ENCODE peak calls at places on chromosomes 1 and 21, in six cellular contexts. One of them, this sample, is unnamed.

GRCh38 chr1:64042331-64043100 is 160.9 kb upstream of the UBE2U start:
- ATAC-seq in GM12878: no peak
- ATAC-seq in HCT116: no peak
- ATAC-seq in upper lobe of left lung: peak
- ATAC-seq in K562: no peak
- ATAC-seq in HepG2: no peak
- ATAC-seq in this sample: peak

GRCh38 chr1:244952940-244953339 is 88.6 kb upstream of the HNRNPU start:
- ATAC-seq in HepG2: peak
- ATAC-seq in upper lobe of left lung: no peak
- ATAC-seq in GM12878: peak
- ATAC-seq in K562: peak
- ATAC-seq in HCT116: no peak
- ATAC-seq in this sample: no peak

GRCh38 chr21:38839683-38840286 is 34.1 kb downstream of the ETS2 start:
- ATAC-seq in GM12878: no peak
- ATAC-seq in HCT116: no peak
- ATAC-seq in HepG2: no peak
- ATAC-seq in upper lobe of left lung: no peak
- ATAC-seq in K562: peak
- ATAC-seq in this sample: no peak

GRCh38 chr1:182699673-182700350 is 15.4 kb upstream of the RGS8 start:
- ATAC-seq in HCT116: no peak
- ATAC-seq in upper lobe of left lung: no peak
- ATAC-seq in GM12878: no peak
- ATAC-seq in K562: peak
- ATAC-seq in HepG2: no peak
- ATAC-seq in this sample: peak

GRCh38 chr1:202567747-202568146 is 142.5 kb downstream of the SYT2 start:
- ATAC-seq in K562: no peak
- ATAC-seq in upper lobe of left lung: no peak
- ATAC-seq in GM12878: no peak
- ATAC-seq in HCT116: peak
- ATAC-seq in HepG2: no peak
- ATAC-seq in this sample: no peak

GRCh38 chr1:245942861-245943260 is 564.2 kb downstream of the SMYD3 start:
- ATAC-seq in HepG2: no peak
- ATAC-seq in upper lobe of left lung: no peak
- ATAC-seq in K562: no peak
- ATAC-seq in HCT116: no peak
- ATAC-seq in GM12878: peak
- ATAC-seq in this sample: no peak

GRCh38 chr1:182113879-182114626 is 52.5 kb upstream of the ZNF648 start:
- ATAC-seq in GM12878: no peak
- ATAC-seq in HCT116: no peak
- ATAC-seq in HepG2: peak
- ATAC-seq in upper lobe of left lung: no peak
- ATAC-seq in K562: peak
- ATAC-seq in this sample: peak

GRCh38 chr1:47875831-47876586 is 121.2 kb downstream of the TRABD2B start:
- ATAC-seq in HepG2: peak
- ATAC-seq in upper lobe of left lung: peak
- ATAC-seq in K562: no peak
- ATAC-seq in HCT116: no peak
- ATAC-seq in GM12878: peak
- ATAC-seq in this sample: peak

GRCh38 chr1:42430751-42431150 is 25.1 kb downstream of the ZMYND12 start:
- ATAC-seq in GM12878: peak
- ATAC-seq in HCT116: no peak
- ATAC-seq in upper lobe of left lung: no peak
- ATAC-seq in HepG2: no peak
- ATAC-seq in K562: no peak
- ATAC-seq in this sample: no peak

GRCh38 chr1:43549921-43550597 is 19.4 kb downstream of the PTPRF start:
- ATAC-seq in HCT116: peak
- ATAC-seq in K562: peak
- ATAC-seq in upper lobe of left lung: peak
- ATAC-seq in HepG2: no peak
- ATAC-seq in GM12878: peak
- ATAC-seq in this sample: peak

GRCh38 chr1:33169290-33170055 is 12.4 kb downstream of the TRIM62 start:
- ATAC-seq in upper lobe of left lung: no peak
- ATAC-seq in HepG2: no peak
- ATAC-seq in HCT116: no peak
- ATAC-seq in GM12878: no peak
- ATAC-seq in K562: no peak
- ATAC-seq in this sample: no peak

GRCh38 chr1:227574926-227575325 is 11.6 kb downstream of the ZNF678 start:
- ATAC-seq in K562: no peak
- ATAC-seq in GM12878: no peak
- ATAC-seq in HCT116: no peak
- ATAC-seq in HepG2: no peak
- ATAC-seq in upper lobe of left lung: no peak
- ATAC-seq in this sample: no peak

GRCh38 chr1:202200112-202200548 is 6.5 kb downstream of the LGR6 start:
- ATAC-seq in K562: no peak
- ATAC-seq in upper lobe of left lung: no peak
- ATAC-seq in HepG2: no peak
- ATAC-seq in HCT116: peak
- ATAC-seq in GM12878: no peak
- ATAC-seq in this sample: no peak

GRCh38 chr1:18932387-18932786 is 24.1 kb downstream of the IFFO2 start:
- ATAC-seq in GM12878: no peak
- ATAC-seq in K562: no peak
- ATAC-seq in HCT116: peak
- ATAC-seq in HepG2: no peak
- ATAC-seq in upper lobe of left lung: peak
- ATAC-seq in this sample: no peak

GRCh38 chr1:172726740-172727139 is 67.8 kb downstream of the FASLG start:
- ATAC-seq in GM12878: no peak
- ATAC-seq in upper lobe of left lung: peak
- ATAC-seq in HCT116: no peak
- ATAC-seq in K562: no peak
- ATAC-seq in HepG2: peak
- ATAC-seq in this sample: no peak

GRCh38 chr1:43573066-43573799 is 42.5 kb downstream of the PTPRF start:
- ATAC-seq in HCT116: no peak
- ATAC-seq in K562: no peak
- ATAC-seq in GM12878: no peak
- ATAC-seq in upper lobe of left lung: no peak
- ATAC-seq in HepG2: no peak
- ATAC-seq in this sample: peak

GRCh38 chr21:42069327-42069726 is 1.8 kb upstream of the UMODL1 start:
- ATAC-seq in upper lobe of left lung: no peak
- ATAC-seq in GM12878: no peak
- ATAC-seq in K562: no peak
- ATAC-seq in HepG2: no peak
- ATAC-seq in HCT116: no peak
- ATAC-seq in this sample: no peak

GRCh38 chr1:243470492-243470891 is 214.7 kb downstream of the SDCCAG8 start:
- ATAC-seq in HCT116: no peak
- ATAC-seq in upper lobe of left lung: no peak
- ATAC-seq in GM12878: no peak
- ATAC-seq in HepG2: no peak
- ATAC-seq in K562: no peak
- ATAC-seq in this sample: no peak

GRCh38 chr1:58931024-58931423 is 147.2 kb upstream of the JUN start:
- ATAC-seq in HepG2: no peak
- ATAC-seq in upper lobe of left lung: no peak
- ATAC-seq in GM12878: no peak
- ATAC-seq in K562: no peak
- ATAC-seq in HCT116: no peak
- ATAC-seq in this sample: no peak

GRCh38 chr1:156496211-156496761 is 4.3 kb downstream of the MEF2D start:
- ATAC-seq in K562: no peak
- ATAC-seq in upper lobe of left lung: no peak
- ATAC-seq in GM12878: peak
- ATAC-seq in HepG2: no peak
- ATAC-seq in HCT116: no peak
- ATAC-seq in this sample: no peak

GRCh38 chr1:151992345-151993083 is 1.1 kb downstream of the S100A10 start:
- ATAC-seq in HCT116: peak
- ATAC-seq in GM12878: no peak
- ATAC-seq in upper lobe of left lung: peak
- ATAC-seq in K562: peak
- ATAC-seq in HepG2: peak
- ATAC-seq in this sample: peak
- TF ChIP-seq POLR2AphosphoS5 in HCT116: peak
- TF ChIP-seq POLR2AphosphoS5 in GM12878: no peak
- TF ChIP-seq POLR2AphosphoS5 in upper lobe of left lung: peak
- TF ChIP-seq POLR2AphosphoS5 in K562: no peak
- TF ChIP-seq POLR2AphosphoS5 in HepG2: no peak
- TF ChIP-seq POLR2AphosphoS5 in this sample: peak

DNA sequence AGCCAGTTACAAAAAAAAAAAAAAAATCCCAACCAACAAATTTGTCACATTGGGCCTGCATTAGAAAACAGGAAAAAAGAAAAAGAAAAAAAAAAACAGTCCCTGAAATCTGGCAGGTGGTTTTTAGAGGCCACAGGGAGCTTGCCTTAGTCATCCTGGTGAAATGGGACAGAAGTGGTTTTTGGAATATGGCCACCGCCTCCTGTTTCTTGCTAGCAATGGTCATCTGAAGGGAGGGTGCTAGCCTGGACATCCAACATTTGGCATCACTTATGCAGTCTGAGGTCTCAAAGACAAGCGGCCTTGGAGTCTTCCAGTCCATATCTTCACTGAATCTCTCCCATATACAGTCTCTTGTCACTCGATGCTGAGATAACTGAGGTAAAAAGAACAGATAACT is 20.1 kb upstream of the NKAIN1 start:
- ATAC-seq in HCT116: no peak
- ATAC-seq in HepG2: no peak
- ATAC-seq in K562: no peak
- ATAC-seq in upper lobe of left lung: no peak
- ATAC-seq in GM12878: no peak
- ATAC-seq in this sample: no peak
- TF ChIP-seq POLR2A in HCT116: no peak
- TF ChIP-seq POLR2A in HepG2: no peak
- TF ChIP-seq POLR2A in K562: no peak
- TF ChIP-seq POLR2A in upper lobe of left lung: no peak
- TF ChIP-seq POLR2A in GM12878: no peak
- TF ChIP-seq POLR2A in this sample: no peak

DNA sequence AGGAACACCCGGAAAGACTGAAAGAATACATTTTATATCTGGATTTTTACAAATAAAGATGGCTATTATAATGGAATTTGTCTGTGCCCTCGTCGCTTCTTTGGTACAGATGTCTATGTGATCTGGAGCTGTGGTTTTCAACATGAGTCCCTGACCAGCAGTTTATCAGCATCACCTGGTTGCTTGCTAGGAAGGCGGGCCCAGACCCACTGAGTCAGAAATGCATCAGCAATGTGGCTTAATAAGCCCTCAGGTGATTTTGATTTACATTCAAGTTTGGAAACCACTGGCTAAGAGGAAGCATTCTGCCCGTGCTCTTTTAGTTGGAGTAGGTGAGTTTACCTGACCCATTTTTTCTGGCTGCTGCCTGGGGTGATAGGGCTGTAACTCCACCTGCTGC is 31.7 kb downstream of the ATP1A1 start:
- ATAC-seq in upper lobe of left lung: no peak
- ATAC-seq in HCT116: no peak
- ATAC-seq in K562: no peak
- ATAC-seq in GM12878: no peak
- ATAC-seq in HepG2: no peak
- ATAC-seq in this sample: no peak
- TF ChIP-seq POLR2AphosphoS5 in upper lobe of left lung: no peak
- TF ChIP-seq POLR2AphosphoS5 in HCT116: peak
- TF ChIP-seq POLR2AphosphoS5 in K562: no peak
- TF ChIP-seq POLR2AphosphoS5 in GM12878: no peak
- TF ChIP-seq POLR2AphosphoS5 in HepG2: no peak
- TF ChIP-seq POLR2AphosphoS5 in this sample: no peak

GRCh38 chr1:196545239-196545638 is 63.0 kb downstream of the KCNT2 start:
- ATAC-seq in K562: peak
- ATAC-seq in upper lobe of left lung: no peak
- ATAC-seq in HCT116: no peak
- ATAC-seq in HepG2: no peak
- ATAC-seq in GM12878: no peak
- ATAC-seq in this sample: no peak

GRCh38 chr1:196546272-196547245 is 61.7 kb downstream of the KCNT2 start:
- ATAC-seq in upper lobe of left lung: no peak
- ATAC-seq in HCT116: no peak
- ATAC-seq in K562: peak
- ATAC-seq in GM12878: no peak
- ATAC-seq in HepG2: no peak
- ATAC-seq in this sample: peak
- TF ChIP-seq POLR2A in upper lobe of left lung: no peak
- TF ChIP-seq POLR2A in HCT116: no peak
- TF ChIP-seq POLR2A in K562: no peak
- TF ChIP-seq POLR2A in GM12878: no peak
- TF ChIP-seq POLR2A in HepG2: no peak
- TF ChIP-seq POLR2A in this sample: no peak

GRCh38 chr1:230084408-230085177 is 17.6 kb downstream of the GALNT2 start:
- ATAC-seq in K562: no peak
- ATAC-seq in upper lobe of left lung: peak
- ATAC-seq in GM12878: peak
- ATAC-seq in HepG2: peak
- ATAC-seq in HCT116: peak
- ATAC-seq in this sample: peak
- TF ChIP-seq POLR2AphosphoS5 in K562: no peak
- TF ChIP-seq POLR2AphosphoS5 in upper lobe of left lung: no peak
- TF ChIP-seq POLR2AphosphoS5 in GM12878: no peak
- TF ChIP-seq POLR2AphosphoS5 in HepG2: no peak
- TF ChIP-seq POLR2AphosphoS5 in HCT116: peak
- TF ChIP-seq POLR2AphosphoS5 in this sample: peak

DNA sequence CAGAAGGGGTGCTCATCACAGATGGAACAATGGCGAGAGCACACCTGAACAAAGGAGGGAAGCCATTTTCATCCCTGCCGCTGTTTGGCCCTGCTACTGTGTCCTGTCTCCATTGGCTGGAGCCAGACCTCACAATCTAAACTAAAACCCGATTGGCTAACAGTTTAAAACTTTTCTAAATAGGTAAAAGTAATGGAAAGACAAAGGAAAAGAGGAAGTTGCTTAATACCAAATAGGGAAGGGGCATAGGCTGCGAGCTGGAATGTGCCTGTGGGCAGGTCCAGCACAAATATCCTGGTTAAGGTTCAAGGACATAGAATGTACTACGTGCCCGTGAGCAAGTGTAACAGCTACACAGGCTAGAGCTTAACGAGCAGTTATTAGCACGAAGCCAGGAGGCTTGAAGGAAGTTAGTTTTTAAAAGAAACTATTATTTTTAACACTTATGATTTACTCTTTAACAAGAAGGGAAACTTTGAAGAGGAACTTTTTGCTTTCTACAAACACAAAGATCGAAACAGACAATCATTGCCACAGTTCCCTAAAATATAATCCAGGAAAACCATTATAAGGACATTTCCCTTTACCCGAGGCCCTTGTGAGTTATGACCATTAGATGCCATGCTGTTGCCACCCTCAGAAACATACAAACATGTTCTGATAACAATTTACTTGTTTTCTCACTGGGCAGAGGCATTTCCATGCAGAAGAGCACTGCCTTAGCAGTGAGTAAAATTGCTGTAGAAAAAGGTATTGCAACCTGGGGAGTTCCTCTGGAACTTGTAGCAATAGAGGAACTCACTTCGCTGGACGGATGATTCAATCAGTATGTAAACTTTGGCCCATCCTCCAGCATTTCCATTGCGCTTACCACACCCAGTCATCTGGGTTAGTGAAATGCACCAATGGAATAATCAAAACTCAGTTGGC is 4.8 kb upstream of the PTTG1IP start:
- ATAC-seq in HCT116: no peak
- ATAC-seq in K562: peak
- ATAC-seq in HepG2: peak
- ATAC-seq in GM12878: no peak
- ATAC-seq in upper lobe of left lung: no peak
- ATAC-seq in this sample: no peak
- TF ChIP-seq POLR2A in HCT116: no peak
- TF ChIP-seq POLR2A in K562: no peak
- TF ChIP-seq POLR2A in HepG2: peak
- TF ChIP-seq POLR2A in GM12878: no peak
- TF ChIP-seq POLR2A in upper lobe of left lung: no peak
- TF ChIP-seq POLR2A in this sample: peak